ENCODE peak calls at places on chromosomes 13 and 19, in four cellular contexts. One of them, this sample, is unnamed.

GRCh38 chr19:41646589-41647204 is 19.8 kb upstream of the CEACAM4 start:
- DNase-seq in stimulated activated CD4-positive, alpha-beta T cell treated with anti-CD3 and anti-CD28 coated beads, Interleukin-2, amount 100 ng/mL, for 48 hours: peak
- DNase-seq in Daoy: peak
- DNase-seq in left cardiac atrium: no peak
- DNase-seq in this sample: no peak

GRCh38 chr13:34654203-34654602 is 287.9 kb upstream of the NBEA start:
- DNase-seq in Daoy: no peak
- DNase-seq in left cardiac atrium: no peak
- DNase-seq in stimulated activated CD4-positive, alpha-beta T cell treated with anti-CD3 and anti-CD28 coated beads, Interleukin-2, amount 100 ng/mL, for 48 hours: no peak
- DNase-seq in this sample: no peak

GRCh38 chr13:81757348-81757950 is 1416.5 kb upstream of the SPRY2 start:
- DNase-seq in stimulated activated CD4-positive, alpha-beta T cell treated with anti-CD3 and anti-CD28 coated beads, Interleukin-2, amount 100 ng/mL, for 48 hours: no peak
- DNase-seq in left cardiac atrium: no peak
- DNase-seq in Daoy: no peak
- DNase-seq in this sample: no peak

GRCh38 chr13:110284809-110285519 is 22.0 kb downstream of the COL4A1 start:
- DNase-seq in Daoy: no peak
- DNase-seq in stimulated activated CD4-positive, alpha-beta T cell treated with anti-CD3 and anti-CD28 coated beads, Interleukin-2, amount 100 ng/mL, for 48 hours: no peak
- DNase-seq in left cardiac atrium: no peak
- DNase-seq in this sample: no peak

GRCh38 chr13:22592515-22592914 is 588.3 kb upstream of the SGCG start:
- DNase-seq in stimulated activated CD4-positive, alpha-beta T cell treated with anti-CD3 and anti-CD28 coated beads, Interleukin-2, amount 100 ng/mL, for 48 hours: no peak
- DNase-seq in left cardiac atrium: no peak
- DNase-seq in Daoy: no peak
- DNase-seq in this sample: no peak

GRCh38 chr19:37304884-37305255 is 66.0 kb upstream of the ZNF527 start:
- DNase-seq in stimulated activated CD4-positive, alpha-beta T cell treated with anti-CD3 and anti-CD28 coated beads, Interleukin-2, amount 100 ng/mL, for 48 hours: no peak
- DNase-seq in Daoy: no peak
- DNase-seq in left cardiac atrium: no peak
- DNase-seq in this sample: no peak

GRCh38 chr19:35027851-35028599 is 2.2 kb upstream of the SCN1B start:
- DNase-seq in left cardiac atrium: peak
- DNase-seq in stimulated activated CD4-positive, alpha-beta T cell treated with anti-CD3 and anti-CD28 coated beads, Interleukin-2, amount 100 ng/mL, for 48 hours: no peak
- DNase-seq in Daoy: peak
- DNase-seq in this sample: no peak

GRCh38 chr13:114078501-114079451 is 53.6 kb downstream of the RASA3 start:
- DNase-seq in stimulated activated CD4-positive, alpha-beta T cell treated with anti-CD3 and anti-CD28 coated beads, Interleukin-2, amount 100 ng/mL, for 48 hours: no peak
- DNase-seq in Daoy: peak
- DNase-seq in left cardiac atrium: peak
- DNase-seq in this sample: peak

GRCh38 chr13:51892657-51893056 is 30.9 kb downstream of the CCDC70 start:
- DNase-seq in left cardiac atrium: no peak
- DNase-seq in Daoy: no peak
- DNase-seq in stimulated activated CD4-positive, alpha-beta T cell treated with anti-CD3 and anti-CD28 coated beads, Interleukin-2, amount 100 ng/mL, for 48 hours: no peak
- DNase-seq in this sample: no peak

GRCh38 chr19:12665646-12666304 is 767 bp downstream of the MAN2B1 start:
- DNase-seq in left cardiac atrium: no peak
- DNase-seq in stimulated activated CD4-positive, alpha-beta T cell treated with anti-CD3 and anti-CD28 coated beads, Interleukin-2, amount 100 ng/mL, for 48 hours: no peak
- DNase-seq in Daoy: no peak
- DNase-seq in this sample: no peak

GRCh38 chr13:70623260-70623659 is 515.0 kb upstream of the KLHL1 start:
- DNase-seq in stimulated activated CD4-positive, alpha-beta T cell treated with anti-CD3 and anti-CD28 coated beads, Interleukin-2, amount 100 ng/mL, for 48 hours: no peak
- DNase-seq in Daoy: no peak
- DNase-seq in left cardiac atrium: no peak
- DNase-seq in this sample: no peak

GRCh38 chr13:24381539-24382265 is 72.3 kb downstream of the C1QTNF9 start:
- DNase-seq in Daoy: peak
- DNase-seq in stimulated activated CD4-positive, alpha-beta T cell treated with anti-CD3 and anti-CD28 coated beads, Interleukin-2, amount 100 ng/mL, for 48 hours: no peak
- DNase-seq in left cardiac atrium: no peak
- DNase-seq in this sample: no peak

GRCh38 chr19:38433268-38433733 is at the start of gene RYR1:
- DNase-seq in left cardiac atrium: peak
- DNase-seq in stimulated activated CD4-positive, alpha-beta T cell treated with anti-CD3 and anti-CD28 coated beads, Interleukin-2, amount 100 ng/mL, for 48 hours: peak
- DNase-seq in Daoy: peak
- DNase-seq in this sample: no peak

GRCh38 chr19:40223135-40223822 is 3.2 kb downstream of the CCNP start:
- DNase-seq in stimulated activated CD4-positive, alpha-beta T cell treated with anti-CD3 and anti-CD28 coated beads, Interleukin-2, amount 100 ng/mL, for 48 hours: no peak
- DNase-seq in Daoy: no peak
- DNase-seq in left cardiac atrium: no peak
- DNase-seq in this sample: no peak

GRCh38 chr19:10808937-10809655 is 26.9 kb downstream of the TMED1 start:
- DNase-seq in stimulated activated CD4-positive, alpha-beta T cell treated with anti-CD3 and anti-CD28 coated beads, Interleukin-2, amount 100 ng/mL, for 48 hours: no peak
- DNase-seq in left cardiac atrium: no peak
- DNase-seq in Daoy: peak
- DNase-seq in this sample: no peak

GRCh38 chr19:6204212-6204611 is 68.7 kb downstream of the ACSBG2 start:
- DNase-seq in stimulated activated CD4-positive, alpha-beta T cell treated with anti-CD3 and anti-CD28 coated beads, Interleukin-2, amount 100 ng/mL, for 48 hours: no peak
- DNase-seq in left cardiac atrium: no peak
- DNase-seq in Daoy: no peak
- DNase-seq in this sample: no peak

GRCh38 chr19:35013820-35014754 is 14.0 kb downstream of the GRAMD1A start:
- DNase-seq in Daoy: no peak
- DNase-seq in left cardiac atrium: no peak
- DNase-seq in stimulated activated CD4-positive, alpha-beta T cell treated with anti-CD3 and anti-CD28 coated beads, Interleukin-2, amount 100 ng/mL, for 48 hours: no peak
- DNase-seq in this sample: no peak

GRCh38 chr13:30702006-30702405 is 33.3 kb upstream of the ALOX5AP start:
- DNase-seq in left cardiac atrium: no peak
- DNase-seq in Daoy: no peak
- DNase-seq in stimulated activated CD4-positive, alpha-beta T cell treated with anti-CD3 and anti-CD28 coated beads, Interleukin-2, amount 100 ng/mL, for 48 hours: no peak
- DNase-seq in this sample: no peak

GRCh38 chr19:48456864-48457263 is 1.5 kb downstream of the KCNJ14 start:
- DNase-seq in stimulated activated CD4-positive, alpha-beta T cell treated with anti-CD3 and anti-CD28 coated beads, Interleukin-2, amount 100 ng/mL, for 48 hours: no peak
- DNase-seq in Daoy: no peak
- DNase-seq in left cardiac atrium: no peak
- DNase-seq in this sample: no peak

GRCh38 chr13:36420437-36420891 is 11.8 kb upstream of the CCNA1 start:
- DNase-seq in left cardiac atrium: peak
- DNase-seq in Daoy: peak
- DNase-seq in stimulated activated CD4-positive, alpha-beta T cell treated with anti-CD3 and anti-CD28 coated beads, Interleukin-2, amount 100 ng/mL, for 48 hours: peak
- DNase-seq in this sample: peak

GRCh38 chr19:4580961-4581380 is 21.5 kb upstream of the SEMA6B start:
- DNase-seq in stimulated activated CD4-positive, alpha-beta T cell treated with anti-CD3 and anti-CD28 coated beads, Interleukin-2, amount 100 ng/mL, for 48 hours: no peak
- DNase-seq in left cardiac atrium: no peak
- DNase-seq in Daoy: no peak
- DNase-seq in this sample: no peak

GRCh38 chr19:42846597-42846996 is 32.9 kb downstream of the PSG1 start:
- DNase-seq in Daoy: no peak
- DNase-seq in stimulated activated CD4-positive, alpha-beta T cell treated with anti-CD3 and anti-CD28 coated beads, Interleukin-2, amount 100 ng/mL, for 48 hours: no peak
- DNase-seq in left cardiac atrium: no peak
- DNase-seq in this sample: no peak

GRCh38 chr19:39351537-39352037 is 9.4 kb downstream of the SAMD4B start:
- DNase-seq in left cardiac atrium: no peak
- DNase-seq in stimulated activated CD4-positive, alpha-beta T cell treated with anti-CD3 and anti-CD28 coated beads, Interleukin-2, amount 100 ng/mL, for 48 hours: peak
- DNase-seq in Daoy: no peak
- DNase-seq in this sample: no peak

GRCh38 chr13:72536668-72537399 is 190.6 kb downstream of the MZT1 start:
- DNase-seq in stimulated activated CD4-positive, alpha-beta T cell treated with anti-CD3 and anti-CD28 coated beads, Interleukin-2, amount 100 ng/mL, for 48 hours: no peak
- DNase-seq in Daoy: no peak
- DNase-seq in left cardiac atrium: no peak
- DNase-seq in this sample: no peak

GRCh38 chr13:100069278-100069677 is 19.6 kb upstream of the PCCA start:
- DNase-seq in Daoy: no peak
- DNase-seq in left cardiac atrium: no peak
- DNase-seq in stimulated activated CD4-positive, alpha-beta T cell treated with anti-CD3 and anti-CD28 coated beads, Interleukin-2, amount 100 ng/mL, for 48 hours: no peak
- DNase-seq in this sample: no peak

GRCh38 chr13:66459143-66459542 is 771.0 kb downstream of the PCDH9 start:
- DNase-seq in Daoy: no peak
- DNase-seq in stimulated activated CD4-positive, alpha-beta T cell treated with anti-CD3 and anti-CD28 coated beads, Interleukin-2, amount 100 ng/mL, for 48 hours: no peak
- DNase-seq in left cardiac atrium: no peak
- DNase-seq in this sample: no peak

GRCh38 chr19:3945838-3946237 is 13.0 kb downstream of the NMRK2 start:
- DNase-seq in stimulated activated CD4-positive, alpha-beta T cell treated with anti-CD3 and anti-CD28 coated beads, Interleukin-2, amount 100 ng/mL, for 48 hours: no peak
- DNase-seq in left cardiac atrium: no peak
- DNase-seq in Daoy: no peak
- DNase-seq in this sample: no peak

GRCh38 chr19:710767-711166 is 2.0 kb downstream of the PALM start:
- DNase-seq in Daoy: no peak
- DNase-seq in stimulated activated CD4-positive, alpha-beta T cell treated with anti-CD3 and anti-CD28 coated beads, Interleukin-2, amount 100 ng/mL, for 48 hours: no peak
- DNase-seq in left cardiac atrium: peak
- DNase-seq in this sample: no peak

GRCh38 chr13:101751488-101751887 is 299.0 kb downstream of the ITGBL1 start:
- DNase-seq in left cardiac atrium: no peak
- DNase-seq in Daoy: peak
- DNase-seq in stimulated activated CD4-positive, alpha-beta T cell treated with anti-CD3 and anti-CD28 coated beads, Interleukin-2, amount 100 ng/mL, for 48 hours: no peak
- DNase-seq in this sample: no peak